ENCODE peak calls at places on chromosome 6, in eight cellular contexts. One of them, this sample, is unnamed.

GRCh38 chr6:29834564-29835436 is 7.2 kb downstream of the HLA-G start:
- DNase-seq in GM06990: peak
- DNase-seq in keratinocyte: no peak
- DNase-seq in prostate gland: no peak
- DNase-seq in progenitor cell of endocrine pancreas: peak
- DNase-seq in A549: no peak
- DNase-seq in astrocyte: no peak
- DNase-seq in tibial artery: no peak
- DNase-seq in this sample: no peak

GRCh38 chr6:40287296-40287820 is 299.8 kb downstream of the LRFN2 start:
- DNase-seq in GM06990: no peak
- DNase-seq in keratinocyte: no peak
- DNase-seq in prostate gland: no peak
- DNase-seq in progenitor cell of endocrine pancreas: no peak
- DNase-seq in A549: no peak
- DNase-seq in astrocyte: no peak
- DNase-seq in tibial artery: no peak
- DNase-seq in this sample: no peak

GRCh38 chr6:36660771-36661471 is 17.6 kb upstream of the CDKN1A start:
- DNase-seq in GM06990: no peak
- DNase-seq in keratinocyte: no peak
- DNase-seq in prostate gland: no peak
- DNase-seq in progenitor cell of endocrine pancreas: peak
- DNase-seq in A549: no peak
- DNase-seq in astrocyte: peak
- DNase-seq in tibial artery: peak
- DNase-seq in this sample: no peak

GRCh38 chr6:43246301-43247114 is 3.2 kb downstream of the TTBK1 start:
- DNase-seq in GM06990: no peak
- DNase-seq in keratinocyte: no peak
- DNase-seq in prostate gland: no peak
- DNase-seq in progenitor cell of endocrine pancreas: peak
- DNase-seq in A549: no peak
- DNase-seq in astrocyte: no peak
- DNase-seq in tibial artery: peak
- DNase-seq in this sample: peak

GRCh38 chr6:78883651-78884050 is 16.3 kb downstream of the IRAK1BP1 start:
- DNase-seq in GM06990: no peak
- DNase-seq in keratinocyte: no peak
- DNase-seq in prostate gland: no peak
- DNase-seq in progenitor cell of endocrine pancreas: no peak
- DNase-seq in A549: no peak
- DNase-seq in astrocyte: no peak
- DNase-seq in tibial artery: no peak
- DNase-seq in this sample: no peak

GRCh38 chr6:19301980-19302379 is 535.2 kb upstream of the ID4 start:
- DNase-seq in GM06990: no peak
- DNase-seq in keratinocyte: no peak
- DNase-seq in prostate gland: no peak
- DNase-seq in progenitor cell of endocrine pancreas: no peak
- DNase-seq in A549: no peak
- DNase-seq in astrocyte: peak
- DNase-seq in tibial artery: no peak
- DNase-seq in this sample: no peak

GRCh38 chr6:69865126-69865525 is 1.2 kb upstream of the COL19A1 start:
- DNase-seq in GM06990: no peak
- DNase-seq in keratinocyte: no peak
- DNase-seq in prostate gland: no peak
- DNase-seq in progenitor cell of endocrine pancreas: no peak
- DNase-seq in A549: no peak
- DNase-seq in astrocyte: peak
- DNase-seq in tibial artery: no peak
- DNase-seq in this sample: no peak

GRCh38 chr6:152648090-152648489 is 10.9 kb upstream of the SYNE1 start:
- DNase-seq in GM06990: no peak
- DNase-seq in keratinocyte: no peak
- DNase-seq in prostate gland: no peak
- DNase-seq in progenitor cell of endocrine pancreas: no peak
- DNase-seq in A549: no peak
- DNase-seq in astrocyte: no peak
- DNase-seq in tibial artery: no peak
- DNase-seq in this sample: no peak

GRCh38 chr6:133208183-133208755 is 32.9 kb upstream of the EYA4 start:
- DNase-seq in GM06990: no peak
- DNase-seq in keratinocyte: no peak
- DNase-seq in prostate gland: no peak
- DNase-seq in progenitor cell of endocrine pancreas: no peak
- DNase-seq in A549: no peak
- DNase-seq in astrocyte: peak
- DNase-seq in tibial artery: no peak
- DNase-seq in this sample: no peak

GRCh38 chr6:21678990-21679389 is 85.4 kb downstream of the SOX4 start:
- DNase-seq in GM06990: no peak
- DNase-seq in keratinocyte: no peak
- DNase-seq in prostate gland: no peak
- DNase-seq in progenitor cell of endocrine pancreas: no peak
- DNase-seq in A549: peak
- DNase-seq in astrocyte: peak
- DNase-seq in tibial artery: no peak
- DNase-seq in this sample: no peak

GRCh38 chr6:106132153-106132698 is 46.1 kb downstream of the PRDM1 start:
- DNase-seq in GM06990: no peak
- DNase-seq in keratinocyte: no peak
- DNase-seq in prostate gland: no peak
- DNase-seq in progenitor cell of endocrine pancreas: no peak
- DNase-seq in A549: no peak
- DNase-seq in astrocyte: no peak
- DNase-seq in tibial artery: no peak
- DNase-seq in this sample: no peak
- TF ChIP-seq CTCF in GM06990: no peak
- TF ChIP-seq CTCF in keratinocyte: no peak
- TF ChIP-seq CTCF in prostate gland: no peak
- TF ChIP-seq CTCF in progenitor cell of endocrine pancreas: no peak
- TF ChIP-seq CTCF in A549: no peak
- TF ChIP-seq CTCF in astrocyte: no peak
- TF ChIP-seq CTCF in tibial artery: no peak
- TF ChIP-seq CTCF in this sample: no peak

GRCh38 chr6:165998072-165998471 is 169.6 kb downstream of the TBXT start:
- DNase-seq in GM06990: no peak
- DNase-seq in keratinocyte: no peak
- DNase-seq in prostate gland: no peak
- DNase-seq in progenitor cell of endocrine pancreas: no peak
- DNase-seq in A549: no peak
- DNase-seq in astrocyte: no peak
- DNase-seq in tibial artery: no peak
- DNase-seq in this sample: no peak
- TF ChIP-seq CTCF in GM06990: no peak
- TF ChIP-seq CTCF in keratinocyte: no peak
- TF ChIP-seq CTCF in prostate gland: no peak
- TF ChIP-seq CTCF in progenitor cell of endocrine pancreas: no peak
- TF ChIP-seq CTCF in A549: no peak
- TF ChIP-seq CTCF in astrocyte: no peak
- TF ChIP-seq CTCF in tibial artery: no peak
- TF ChIP-seq CTCF in this sample: no peak

DNA sequence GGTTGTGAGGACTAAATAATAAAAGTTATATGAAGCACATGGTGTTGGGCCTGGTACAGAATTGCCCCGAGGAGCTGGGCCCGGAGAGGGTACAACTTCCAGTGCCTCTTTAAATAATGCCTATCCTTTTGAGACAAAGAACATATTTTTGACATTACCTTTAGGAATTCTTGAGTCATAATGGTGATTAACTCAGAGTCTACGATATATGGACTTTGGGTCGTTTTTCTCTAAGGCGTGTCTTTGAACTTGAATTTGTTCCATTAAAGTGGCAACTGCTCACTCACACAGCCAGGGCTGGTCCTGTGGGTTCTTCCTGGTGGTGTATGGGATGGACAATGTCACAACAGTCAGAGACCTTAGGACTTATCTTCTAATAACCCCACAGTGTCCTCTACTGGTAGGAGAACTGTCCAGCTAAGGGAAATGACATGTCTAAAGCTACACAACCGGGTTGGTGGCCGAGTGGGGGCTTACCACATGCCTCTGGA is 106.5 kb downstream of the CDC5L start:
- DNase-seq in GM06990: no peak
- DNase-seq in keratinocyte: no peak
- DNase-seq in prostate gland: no peak
- DNase-seq in progenitor cell of endocrine pancreas: no peak
- DNase-seq in A549: peak
- DNase-seq in astrocyte: peak
- DNase-seq in tibial artery: no peak
- DNase-seq in this sample: no peak
- TF ChIP-seq CTCF in GM06990: peak
- TF ChIP-seq CTCF in keratinocyte: peak
- TF ChIP-seq CTCF in prostate gland: no peak
- TF ChIP-seq CTCF in progenitor cell of endocrine pancreas: no peak
- TF ChIP-seq CTCF in A549: peak
- TF ChIP-seq CTCF in astrocyte: peak
- TF ChIP-seq CTCF in tibial artery: no peak
- TF ChIP-seq CTCF in this sample: no peak

GRCh38 chr6:63193324-63193723 is 17.9 kb upstream of the FKBP1C start:
- DNase-seq in GM06990: no peak
- DNase-seq in keratinocyte: no peak
- DNase-seq in prostate gland: no peak
- DNase-seq in progenitor cell of endocrine pancreas: no peak
- DNase-seq in A549: no peak
- DNase-seq in astrocyte: no peak
- DNase-seq in tibial artery: no peak
- DNase-seq in this sample: no peak

DNA sequence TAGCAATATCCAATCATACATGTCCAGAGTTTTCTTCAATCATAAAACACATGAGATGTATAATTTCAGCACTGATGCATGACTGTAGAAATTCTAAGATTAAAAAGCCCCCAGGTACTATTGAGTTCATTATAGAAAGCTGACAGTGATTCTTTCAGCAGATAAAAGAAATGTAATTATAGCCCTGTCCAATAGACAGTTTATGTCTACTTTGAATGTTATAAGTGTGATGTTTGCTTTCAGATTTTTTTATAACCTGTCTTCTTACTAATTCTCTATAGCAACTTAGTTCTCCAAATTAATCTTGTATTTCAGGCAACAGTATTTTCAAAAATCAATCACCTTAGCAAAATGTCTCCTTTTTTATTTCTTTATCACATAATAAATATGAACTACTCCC is 13.5 kb upstream of the FKBP1C start:
- DNase-seq in GM06990: no peak
- DNase-seq in keratinocyte: no peak
- DNase-seq in prostate gland: no peak
- DNase-seq in progenitor cell of endocrine pancreas: no peak
- DNase-seq in A549: no peak
- DNase-seq in astrocyte: no peak
- DNase-seq in tibial artery: no peak
- DNase-seq in this sample: no peak
- TF ChIP-seq CTCF in GM06990: no peak
- TF ChIP-seq CTCF in keratinocyte: no peak
- TF ChIP-seq CTCF in prostate gland: no peak
- TF ChIP-seq CTCF in progenitor cell of endocrine pancreas: no peak
- TF ChIP-seq CTCF in A549: no peak
- TF ChIP-seq CTCF in astrocyte: no peak
- TF ChIP-seq CTCF in tibial artery: no peak
- TF ChIP-seq CTCF in this sample: no peak

DNA sequence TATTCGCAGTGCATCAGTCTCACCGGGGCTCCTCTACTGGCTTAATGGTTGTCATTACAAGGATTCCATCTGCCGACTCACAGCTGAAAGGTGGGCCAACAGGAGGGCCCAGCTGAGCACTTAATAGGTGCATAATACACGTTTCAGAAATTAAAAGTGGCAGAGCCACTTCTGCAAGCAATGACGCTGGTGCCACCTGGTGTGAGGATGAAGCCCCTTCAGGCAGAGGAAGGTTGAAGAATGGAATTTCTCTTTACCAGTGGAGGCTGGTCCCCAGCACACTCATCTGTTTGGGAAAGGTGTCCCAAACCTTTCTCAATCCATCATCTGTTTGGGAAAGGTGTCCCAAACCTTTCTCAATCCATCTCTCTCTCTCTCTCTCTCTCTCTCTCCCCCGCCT is 8.2 kb upstream of the STMND1 start:
- DNase-seq in GM06990: no peak
- DNase-seq in keratinocyte: no peak
- DNase-seq in prostate gland: no peak
- DNase-seq in progenitor cell of endocrine pancreas: no peak
- DNase-seq in A549: no peak
- DNase-seq in astrocyte: no peak
- DNase-seq in tibial artery: no peak
- DNase-seq in this sample: no peak
- TF ChIP-seq CTCF in GM06990: peak
- TF ChIP-seq CTCF in keratinocyte: peak
- TF ChIP-seq CTCF in prostate gland: no peak
- TF ChIP-seq CTCF in progenitor cell of endocrine pancreas: peak
- TF ChIP-seq CTCF in A549: peak
- TF ChIP-seq CTCF in astrocyte: peak
- TF ChIP-seq CTCF in tibial artery: no peak
- TF ChIP-seq CTCF in this sample: no peak

This sample was measured in GM10248.